ENCODE peak calls at places on chromosomes 6 and 20, in nine cellular contexts. S is NCI-H2081; I is left cardiac atrium; D is heart right ventricle; E is cardiac septum; L is IMR-90; J is small intestine; H is naive thymus-derived CD4-positive, alpha-beta T cell; G is endothelial cell. V is an unnamed sample.
A peak's percentile ranks its signal among the peaks of the same experiment; 100 is the strongest.

GRCh38 chr20:7980332-7981046 is 39.1 kb downstream of the TMX4 start:
- DNase-seq in I (no peak), G (peak; percentile 7), L (peak; percentile 64), E (no peak), S (no peak), H (peak; percentile 1), D (no peak), J (peak; percentile 35), V (no peak)

GRCh38 chr6:149075616-149076354 is 241.7 kb upstream of the TAB2 start:
- DNase-seq in J (no peak), H (no peak), E (no peak), G (no peak), L (peak; percentile 37), I (no peak), S (no peak), D (no peak), V (no peak)

GRCh38 chr6:137033828-137034227 is 10.9 kb downstream of the IL20RA start:
- DNase-seq in S (no peak), E (no peak), L (no peak), H (peak; percentile 10), J (peak; percentile 58), G (no peak), I (no peak), D (no peak), V (no peak)

GRCh38 chr6:37495199-37495913 is 4.3 kb downstream of the CCDC167 start:
- DNase-seq in S (no peak), G (no peak), D (no peak), E (no peak), L (no peak), I (no peak), H (no peak), J (no peak), V (no peak)

GRCh38 chr20:8291873-8292272 is 159.8 kb downstream of the PLCB1 start:
- DNase-seq in I (no peak), D (no peak), J (no peak), L (peak; percentile 77), E (no peak), S (no peak), H (no peak), G (no peak), V (no peak)

GRCh38 chr6:119881416-119881815 is 531.9 kb upstream of the MAN1A1 start:
- DNase-seq in I (no peak), L (no peak), E (no peak), H (no peak), D (no peak), S (no peak), G (no peak), J (no peak), V (no peak)

GRCh38 chr6:10315034-10315433 is 99.8 kb downstream of the TFAP2A start:
- DNase-seq in D (no peak), G (no peak), H (no peak), S (no peak), E (no peak), I (no peak), L (no peak), J (no peak), V (no peak)

GRCh38 chr20:23086931-23087411 is 847 bp upstream of the CD93 start:
- DNase-seq in J (no peak), H (no peak), D (peak; percentile 78), G (no peak), I (peak; percentile 84), E (peak; percentile 85), L (no peak), S (no peak), V (peak; percentile 68)

GRCh38 chr20:20228351-20228750 is 139.6 kb upstream of the INSM1 start:
- DNase-seq in L (no peak), G (no peak), I (no peak), E (no peak), J (no peak), D (no peak), H (no peak), S (no peak), V (no peak)

GRCh38 chr6:80210618-80211017 is 104.1 kb downstream of the BCKDHB start:
- DNase-seq in J (no peak), I (no peak), G (no peak), D (peak; percentile 55), H (no peak), L (no peak), E (no peak), S (no peak), V (no peak)

GRCh38 chr6:39211183-39211582 is 18.1 kb downstream of the KCNK5 start:
- DNase-seq in D (no peak), G (no peak), H (no peak), L (no peak), S (no peak), I (peak; percentile 0), E (no peak), J (no peak), V (peak; percentile 79)

GRCh38 chr20:61970357-61970756 is 95.3 kb downstream of the TAF4 start:
- DNase-seq in J (no peak), E (peak; percentile 10), G (no peak), I (no peak), H (no peak), S (no peak), D (no peak), L (no peak), V (no peak)

GRCh38 chr6:112501705-112502104 is 154.6 kb downstream of the RFPL4B start:
- DNase-seq in I (no peak), H (no peak), G (peak; percentile 38), D (peak; percentile 20), L (peak; percentile 80), S (no peak), E (no peak), J (no peak), V (no peak)

GRCh38 chr6:163533443-163533842 is 118.9 kb downstream of the QKI start:
- DNase-seq in D (no peak), L (peak; percentile 97), G (no peak), I (no peak), J (no peak), H (no peak), E (no peak), S (no peak), V (no peak)

GRCh38 chr6:107473660-107474059 is 14.3 kb upstream of the PDSS2 start:
- DNase-seq in S (no peak), L (no peak), E (no peak), G (no peak), I (no peak), D (no peak), H (no peak), J (no peak), V (no peak)

GRCh38 chr6:125947581-125947980 is 9.0 kb upstream of the HINT3 start:
- DNase-seq in H (no peak), J (peak; percentile 79), G (no peak), I (peak; percentile 62), S (no peak), E (no peak), L (peak; percentile 49), D (no peak), V (no peak)

GRCh38 chr20:59583428-59584277 is 20.7 kb upstream of the PHACTR3 start:
- DNase-seq in I (peak; percentile 82), L (no peak), H (no peak), G (no peak), S (no peak), E (peak; percentile 77), J (no peak), D (peak; percentile 75), V (peak; percentile 40)

GRCh38 chr6:156599367-156599766 is 177.8 kb upstream of the ARID1B start:
- DNase-seq in D (no peak), H (no peak), J (no peak), G (no peak), E (no peak), S (no peak), L (no peak), I (no peak), V (no peak)

GRCh38 chr20:8363970-8364733 is 232.1 kb downstream of the PLCB1 start:
- DNase-seq in H (no peak), E (no peak), J (peak; percentile 67), G (no peak), D (no peak), S (no peak), I (no peak), L (no peak), V (no peak)

GRCh38 chr6:57207141-57207540 is 15.0 kb downstream of the RAB23 start:
- DNase-seq in J (no peak), G (no peak), E (no peak), D (no peak), I (no peak), L (peak; percentile 65), S (no peak), H (no peak), V (no peak)

GRCh38 chr20:14342910-14343309 is 5.5 kb upstream of the FLRT3 start:
- DNase-seq in G (no peak), D (no peak), E (no peak), J (peak; percentile 54), S (no peak), I (no peak), H (no peak), L (no peak), V (no peak)

GRCh38 chr6:56671651-56672461 is 29.2 kb upstream of the DST start:
- DNase-seq in H (no peak), D (no peak), S (no peak), L (no peak), E (no peak), I (peak; percentile 28), G (peak; percentile 15), J (peak; percentile 18), V (no peak)

GRCh38 chr6:14921878-14922277 is 324.0 kb upstream of the JARID2 start:
- DNase-seq in I (no peak), J (no peak), H (no peak), D (peak; percentile 18), E (no peak), S (no peak), L (no peak), G (no peak), V (peak; percentile 45)

GRCh38 chr6:101397199-101397598 is 3.7 kb downstream of the GRIK2 start:
- DNase-seq in J (no peak), G (no peak), H (no peak), I (no peak), L (peak; percentile 70), E (no peak), D (no peak), S (peak; percentile 71), V (no peak)

GRCh38 chr6:123655520-123656306 is 19.0 kb upstream of the TRDN start:
- DNase-seq in L (no peak), S (no peak), G (no peak), E (no peak), H (no peak), J (peak; percentile 33), I (no peak), D (no peak), V (no peak)

GRCh38 chr6:169263836-169264608 is 10.4 kb upstream of the THBS2 start:
- DNase-seq in H (no peak), I (peak; percentile 58), J (no peak), S (no peak), D (peak; percentile 59), E (no peak), L (peak; percentile 64), G (no peak), V (no peak)

GRCh38 chr20:61977387-61977786 is 88.3 kb downstream of the TAF4 start:
- DNase-seq in L (no peak), G (no peak), S (no peak), E (peak; percentile 15), H (no peak), I (no peak), D (no peak), J (no peak), V (no peak)

GRCh38 chr20:50223321-50223995 is 32.8 kb downstream of the CEBPB start:
- DNase-seq in I (no peak), G (no peak), E (no peak), H (no peak), L (no peak), J (no peak), D (no peak), S (no peak), V (no peak)

GRCh38 chr20:24730750-24731149 is 218.3 kb upstream of the CST7 start:
- DNase-seq in D (no peak), H (no peak), G (no peak), L (no peak), J (no peak), E (no peak), S (no peak), I (no peak), V (peak; percentile 33)

GRCh38 chr6:142934190-142934589 is 10.8 kb downstream of the HIVEP2 start:
- DNase-seq in G (no peak), E (no peak), I (no peak), L (no peak), H (no peak), J (no peak), S (no peak), D (no peak), V (no peak)

GRCh38 chr6:142857609-142858195 is 87.3 kb downstream of the HIVEP2 start:
- DNase-seq in S (no peak), H (no peak), D (no peak), L (no peak), J (no peak), G (no peak), I (no peak), E (no peak), V (no peak)

V was measured in right lobe of liver.